ENCODE peak calls at places on chromosome 22, in six cellular contexts. W is upper lobe of left lung, N is lower lobe of right lung, A is tibial nerve, Z is heart left ventricle, H is HCT116. M is an unnamed sample. For H3K4me1 and H3K27me3, the result is how much of the 10 kb centered on the place peaks cover.

GRCh38 chr22:50271519-50271970 is 1.4 kb upstream of the MAPK11 start:
- DNase-seq in H (no peak), N (no peak), Z (peak), A (no peak), W (peak), M (peak)

GRCh38 chr22:17951315-17951714 is 73.0 kb downstream of the MICAL3 start:
- DNase-seq in W (no peak), Z (no peak), A (no peak), N (no peak), H (no peak), M (no peak)

GRCh38 chr22:18031670-18032454 is 7.5 kb upstream of the MICAL3 start:
- DNase-seq in A (no peak), W (no peak), H (peak), Z (peak), N (no peak), M (peak)

GRCh38 chr22:24400726-24401596 is 26.4 kb upstream of the ADORA2A start:
- DNase-seq in H (no peak), A (no peak), N (no peak), Z (no peak), W (no peak), M (no peak)

GRCh38 chr22:48753752-48754517 is 1073.7 kb downstream of the BRD1 start:
- DNase-seq in A (no peak), H (no peak), N (no peak), W (peak), Z (peak), M (no peak)

GRCh38 chr22:50140615-50141014 is 29.9 kb upstream of the PANX2 start:
- DNase-seq in A (no peak), Z (no peak), W (no peak), N (no peak), H (no peak), M (no peak)

GRCh38 chr22:26170795-26171194 is 1.5 kb downstream of the SEZ6L start:
- DNase-seq in Z (peak), N (no peak), A (no peak), W (no peak), H (no peak), M (no peak)

GRCh38 chr22:27540247-27540646 is 261.3 kb downstream of the MN1 start:
- DNase-seq in A (no peak), W (no peak), N (no peak), Z (no peak), H (no peak), M (no peak)

GRCh38 chr22:49123621-49124192 is 704.0 kb downstream of the BRD1 start:
- DNase-seq in A (no peak), Z (no peak), H (no peak), N (no peak), W (no peak), M (no peak)

GRCh38 chr22:32752868-32753520 is 48.5 kb upstream of the TIMP3 start:
- DNase-seq in H (no peak), A (no peak), W (no peak), N (no peak), Z (peak), M (peak)

GRCh38 chr22:48185656-48186055 is 1423.2 kb downstream of the TBC1D22A start:
- DNase-seq in A (no peak), H (no peak), W (peak), N (no peak), Z (no peak), M (no peak)

GRCh38 chr22:18947905-18948304 is 11.8 kb upstream of the PRODH start:
- DNase-seq in A (peak), Z (peak), N (peak), W (peak), H (no peak), M (no peak)

GRCh38 chr22:27727673-27728451 is 73.7 kb downstream of the MN1 start:
- DNase-seq in Z (no peak), W (no peak), A (no peak), N (no peak), H (no peak), M (no peak)

GRCh38 chr22:46094676-46095075 is 55.6 kb upstream of the PPARA start:
- DNase-seq in H (no peak), A (no peak), W (no peak), Z (no peak), N (no peak), M (no peak)

GRCh38 chr22:46093796-46094195 is 56.5 kb upstream of the PPARA start:
- DNase-seq in N (no peak), A (no peak), H (no peak), W (no peak), Z (no peak), M (no peak)

GRCh38 chr22:46091277-46091977 is 58.9 kb upstream of the PPARA start:
- DNase-seq in A (no peak), N (peak), Z (no peak), W (no peak), H (no peak), M (no peak)

GRCh38 chr22:46092011-46092410 is 58.3 kb upstream of the PPARA start:
- DNase-seq in A (no peak), H (no peak), N (peak), W (no peak), Z (no peak), M (no peak)

DNA sequence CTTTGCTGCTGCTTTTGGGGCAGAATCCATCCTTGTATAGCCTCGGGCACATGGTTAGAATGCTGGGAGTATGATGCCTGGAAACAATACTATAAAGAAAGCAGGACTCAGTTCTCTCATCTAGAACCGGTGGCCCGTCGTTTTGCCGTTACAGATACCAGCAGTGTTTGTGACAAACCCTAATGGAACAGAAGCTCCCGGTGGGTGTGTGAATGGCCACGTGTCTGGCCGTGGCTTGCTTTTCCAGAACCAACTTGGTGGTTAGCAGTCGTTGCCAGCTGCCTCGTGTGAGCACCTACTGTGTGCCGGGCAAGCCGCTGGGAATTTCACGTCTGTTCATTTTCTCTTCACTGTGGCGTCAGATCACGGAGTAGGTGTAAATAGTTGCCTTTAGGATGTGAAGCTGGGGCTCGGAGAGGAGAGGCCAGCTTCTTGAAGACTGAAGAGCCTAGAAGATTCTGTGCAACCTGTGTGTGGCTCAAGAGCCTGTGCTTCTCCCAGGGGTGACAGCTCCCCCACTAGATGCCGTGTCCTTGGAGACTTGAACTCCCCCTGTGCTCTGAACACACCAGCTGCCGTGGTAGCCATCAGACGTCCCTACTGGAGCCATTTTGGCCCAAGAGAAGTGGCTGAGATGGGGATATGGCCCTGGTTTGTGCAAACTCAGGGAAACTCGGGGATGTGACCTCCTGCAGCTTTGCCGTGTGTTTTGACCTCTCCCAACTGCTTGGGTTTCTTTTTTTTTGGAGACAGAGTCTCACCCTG is 57.5 kb upstream of the PPARA start:
- DNase-seq in W (no peak), A (no peak), H (no peak), N (no peak), Z (no peak), M (no peak)
- H3K4me1 ChIP-seq in W (half or more), A (under half), H (under half), N (half or more), Z (half or more), M (under half)

DNA sequence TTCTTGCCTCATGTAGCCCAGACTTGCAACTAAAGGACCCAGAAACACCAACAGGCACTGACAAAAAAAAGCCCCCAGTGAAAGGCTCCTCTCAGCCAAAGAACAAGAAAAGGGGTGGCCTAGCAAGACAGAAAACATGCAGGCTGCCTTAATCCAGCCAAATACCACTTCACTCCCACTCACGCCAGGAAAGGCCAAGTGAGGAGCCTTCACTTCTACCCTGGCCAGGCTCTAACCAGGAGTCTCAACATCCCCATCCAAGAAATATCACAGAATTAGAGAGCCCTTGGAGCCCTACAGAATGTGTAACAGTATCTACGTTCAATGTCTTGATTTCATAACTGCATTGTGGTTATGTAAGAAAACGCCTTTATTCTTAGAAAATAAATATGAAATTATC is 149.0 kb downstream of the APOL5 start:
- DNase-seq in A (no peak), N (no peak), Z (peak), W (no peak), H (no peak), M (peak)
- H3K27ac ChIP-seq in A (no peak), N (no peak), Z (no peak), W (no peak), H (no peak), M (peak)

GRCh38 chr22:45868586-45869443 is 108.1 kb downstream of the WNT7B start:
- DNase-seq in N (peak), H (no peak), W (no peak), Z (no peak), A (no peak), M (no peak)

GRCh38 chr22:45866398-45867117 is 110.4 kb downstream of the WNT7B start:
- DNase-seq in W (no peak), A (no peak), H (no peak), N (peak), Z (no peak), M (no peak)

GRCh38 chr22:45867118-45867905 is 109.7 kb downstream of the WNT7B start:
- DNase-seq in W (no peak), A (no peak), N (peak), Z (no peak), H (no peak), M (no peak)

GRCh38 chr22:45869448-45869847 is 107.5 kb downstream of the WNT7B start:
- DNase-seq in Z (no peak), N (peak), W (no peak), H (no peak), A (no peak), M (no peak)

DNA sequence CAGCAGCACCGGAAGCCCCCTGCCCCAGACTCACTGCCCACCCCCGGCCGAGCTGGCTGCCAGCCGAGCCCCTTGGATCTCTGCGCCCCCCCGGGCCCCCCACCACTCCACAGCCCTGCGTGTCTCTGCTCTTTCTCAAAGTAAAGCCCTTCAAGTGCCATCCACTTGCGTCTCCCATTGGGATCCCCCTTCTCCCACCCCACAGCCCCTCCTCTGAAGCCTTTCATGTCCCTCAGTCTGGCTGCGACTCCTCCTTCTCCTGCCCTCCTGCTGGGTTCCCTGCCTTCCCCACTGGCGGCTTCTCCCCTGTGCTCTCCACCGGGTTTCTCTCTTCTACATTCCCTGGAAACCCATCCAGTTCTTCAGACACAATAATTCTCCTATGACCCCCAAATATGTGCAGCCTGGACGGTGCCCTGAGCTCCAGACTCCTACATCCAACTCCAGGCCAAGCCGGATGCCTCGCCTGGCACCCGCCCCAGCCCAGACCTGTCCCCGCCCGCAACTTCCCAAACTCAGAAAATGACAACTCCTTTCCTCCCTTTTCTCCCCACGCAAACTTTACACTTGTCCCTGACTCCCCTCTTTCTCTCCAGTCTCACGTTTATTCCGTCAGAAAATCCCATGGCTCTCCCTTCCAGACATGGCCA is 108.9 kb downstream of the WNT7B start:
- DNase-seq in H (no peak), W (no peak), Z (no peak), N (no peak), A (no peak), M (no peak)
- H3K27me3 ChIP-seq in H (under half), W (under half), Z (under half), N (under half), A (under half), M (under half)

DNA sequence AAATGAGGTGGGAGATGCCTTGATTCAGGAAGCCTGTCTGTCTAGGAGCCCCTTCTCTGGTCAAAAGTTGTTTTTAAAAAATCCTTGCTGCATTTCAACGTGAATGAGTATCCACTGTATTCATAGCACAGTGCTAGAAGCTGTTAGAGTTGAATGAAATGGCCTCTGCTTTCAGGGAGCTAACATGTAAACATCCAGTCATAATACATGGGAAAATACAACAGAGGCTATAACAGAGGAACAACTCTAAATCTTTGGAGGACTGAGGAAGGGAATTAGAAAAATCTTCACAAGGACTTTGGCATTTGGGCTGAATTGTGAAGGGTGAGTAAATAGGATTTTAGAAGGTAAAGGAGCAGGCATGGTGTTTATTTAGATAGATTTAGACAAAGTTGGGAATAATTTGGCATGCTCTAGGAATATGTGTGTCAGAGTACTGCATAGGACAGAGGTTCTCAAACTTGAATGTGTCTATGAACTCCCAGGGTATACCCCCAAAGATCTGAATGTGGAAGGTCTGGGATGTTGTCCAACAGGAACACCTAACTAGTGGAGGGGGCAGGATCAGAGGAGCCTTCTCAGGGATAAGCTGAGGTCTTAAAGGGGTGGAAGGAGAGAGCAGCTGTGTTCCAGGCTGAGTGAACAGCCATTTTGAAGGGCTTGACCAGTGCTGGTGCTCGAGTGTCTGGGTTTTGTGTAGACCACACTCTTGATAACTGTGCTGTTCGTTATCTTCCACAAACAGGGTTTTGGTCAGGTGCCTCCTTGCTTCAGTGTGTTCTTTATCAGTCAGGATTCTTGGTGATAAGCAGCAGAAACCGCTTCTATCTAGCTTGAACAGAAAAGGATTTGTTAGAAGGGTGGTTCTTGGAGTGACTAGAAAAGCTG is 12.7 kb downstream of the SREBF2 start:
- DNase-seq in W (no peak), Z (no peak), H (no peak), N (no peak), A (no peak), M (no peak)
- H3K4me1 ChIP-seq in W (under half), Z (under half), H (under half), N (half or more), A (under half), M (under half)

DNA sequence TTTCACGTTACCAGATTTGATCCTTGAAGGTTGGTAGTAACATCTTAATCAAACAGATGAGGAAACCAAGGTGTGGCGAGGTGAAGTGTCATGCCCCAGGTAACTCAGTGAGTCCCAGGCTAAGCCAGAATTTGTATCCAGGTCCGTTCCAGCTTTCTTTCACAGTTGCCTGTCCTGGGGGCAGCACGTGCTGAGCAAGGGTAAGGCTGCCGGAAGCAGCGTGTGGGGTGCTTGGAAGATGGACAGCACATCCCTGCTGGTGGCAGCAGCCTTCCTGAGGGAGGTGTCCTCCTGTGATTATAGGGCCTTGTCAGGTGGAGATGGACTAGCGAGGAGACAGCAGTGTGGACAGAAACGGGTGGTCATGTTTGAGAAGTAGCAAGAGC is 50.9 kb downstream of the TRIOBP start:
- DNase-seq in N (no peak), A (no peak), Z (no peak), W (no peak), H (no peak), M (no peak)
- H3K27ac ChIP-seq in N (peak), A (peak), Z (peak), W (peak), H (peak), M (peak)

GRCh38 chr22:41914611-41915034 is 251 bp downstream of the SHISA8 start:
- DNase-seq in W (no peak), N (no peak), Z (no peak), H (no peak), A (no peak), M (no peak)
- H3K27me3 ChIP-seq in W (under half), N (half or more), Z (under half), H (under half), A (half or more), M (under half)

GRCh38 chr22:39176067-39176621 is 23.7 kb upstream of the CBX7 start:
- DNase-seq in N (peak), W (peak), A (peak), H (no peak), Z (peak), M (peak)

GRCh38 chr22:39176673-39177455 is 24.4 kb upstream of the CBX7 start:
- DNase-seq in H (no peak), A (no peak), Z (no peak), W (no peak), N (no peak), M (no peak)

GRCh38 chr22:39173787-39174497 is 21.5 kb upstream of the CBX7 start:
- DNase-seq in Z (no peak), N (no peak), H (no peak), W (no peak), A (no peak), M (no peak)

GRCh38 chr22:39174498-39175120 is 22.1 kb upstream of the CBX7 start:
- DNase-seq in W (peak), Z (peak), N (peak), H (peak), A (peak), M (peak)

GRCh38 chr22:39175127-39176066 is 22.9 kb upstream of the CBX7 start:
- DNase-seq in W (no peak), N (no peak), H (no peak), Z (no peak), A (no peak), M (peak)
- H3K4me1 ChIP-seq in W (half or more), N (half or more), H (half or more), Z (half or more), A (under half), M (under half)

GRCh38 chr22:31646186-31647019 is 15.6 kb downstream of the PISD start:
- DNase-seq in W (no peak), H (peak), Z (no peak), A (no peak), N (no peak), M (peak)
- H3K27ac ChIP-seq in W (no peak), H (peak), Z (no peak), A (no peak), N (no peak), M (peak)

DNA sequence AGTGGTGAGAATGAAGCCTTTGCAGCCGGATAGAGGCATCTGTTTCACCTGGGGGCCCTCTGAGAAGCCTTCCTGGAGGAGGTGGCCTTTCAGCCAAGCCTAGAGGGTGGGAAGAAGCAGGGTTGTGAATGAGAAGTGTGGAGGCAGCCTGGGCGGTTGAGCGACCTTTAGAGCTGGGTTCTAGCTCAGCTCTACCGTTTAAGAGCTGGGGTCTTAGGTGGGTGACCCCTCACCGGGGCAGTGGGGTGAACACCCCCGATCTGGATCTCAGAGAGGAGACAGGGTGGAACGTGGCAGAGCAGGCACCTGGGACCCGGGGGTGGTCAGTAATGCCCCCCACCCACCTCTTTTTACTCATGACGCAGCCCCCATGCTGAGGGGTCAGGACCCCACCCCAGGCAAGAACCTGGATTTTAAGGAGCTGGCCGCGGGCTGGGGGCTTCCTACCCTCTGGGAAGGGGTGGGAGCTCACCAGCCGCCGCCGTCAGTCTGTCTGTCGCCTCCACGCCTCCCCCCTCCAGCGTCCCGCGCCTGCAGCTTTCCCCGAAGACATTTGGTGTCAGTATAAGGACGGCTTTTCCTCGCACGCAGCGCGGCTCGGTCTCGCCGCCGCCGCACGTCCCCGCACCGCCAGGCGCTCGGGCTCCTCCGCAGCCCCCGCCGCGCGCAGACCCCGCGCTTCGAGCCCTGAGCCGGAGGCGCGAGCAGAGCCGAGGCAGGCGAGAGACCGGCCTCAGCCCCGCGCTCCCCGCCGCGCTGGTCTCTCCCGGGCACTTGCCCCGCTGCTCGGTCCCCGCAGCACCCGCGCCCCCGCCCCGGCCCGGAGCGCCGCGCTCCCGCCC is 13.4 kb upstream of the CACNA1I start:
- DNase-seq in W (no peak), Z (no peak), N (no peak), H (no peak), A (no peak), M (no peak)
- H3K27me3 ChIP-seq in W (under half), Z (under half), N (half or more), H (under half), A (under half), M (under half)

GRCh38 chr22:38034884-38035529 is 22.2 kb upstream of the PICK1 start:
- DNase-seq in N (peak), Z (no peak), W (no peak), H (no peak), A (no peak), M (no peak)
- H3K4me1 ChIP-seq in N (under half), Z (under half), W (under half), H (under half), A (under half), M (under half)